ENCODE peak calls at places on chromosomes 3 and 15, in seven cellular contexts. D is uterus; E is suprapubic skin; H is fibroblast of lung; C is ovary; J is CD8-positive, alpha-beta T cell; Y is OCI-LY7. Q is an unnamed sample. For H3K36me3, the result is how much of the 10 kb centered on the place peaks cover.

GRCh38 chr3:131036200-131036816 is 9.6 kb downstream of the NEK11 start:
- DNase-seq in D (no peak), J (no peak), C (no peak), E (no peak), Y (no peak), H (peak), Q (no peak)

GRCh38 chr15:27268923-27269322 is 297.9 kb downstream of the GABRG3 start:
- DNase-seq in Y (no peak), J (no peak), E (no peak), H (peak), D (no peak), C (no peak), Q (no peak)

GRCh38 chr3:12705981-12706380 is 42.1 kb upstream of the RAF1 start:
- DNase-seq in Y (no peak), D (no peak), E (no peak), H (peak), C (no peak), J (no peak), Q (no peak)

GRCh38 chr3:110859340-110859739 is 212.3 kb upstream of the NECTIN3 start:
- DNase-seq in H (no peak), C (no peak), Y (no peak), E (no peak), J (no peak), D (no peak), Q (no peak)

GRCh38 chr3:177487635-177488186 is 290.4 kb upstream of the TBL1XR1 start:
- DNase-seq in Y (no peak), C (no peak), H (peak), E (no peak), J (no peak), D (no peak), Q (no peak)

GRCh38 chr15:91940466-91941381 is 87.2 kb downstream of the SLCO3A1 start:
- DNase-seq in J (no peak), E (no peak), C (no peak), D (no peak), H (no peak), Y (no peak), Q (no peak)

GRCh38 chr3:5298453-5298852 is 110.9 kb downstream of the EDEM1 start:
- DNase-seq in D (no peak), Y (peak), H (no peak), E (no peak), J (no peak), C (no peak), Q (no peak)

GRCh38 chr3:119637679-119638525 is 22.5 kb downstream of the POPDC2 start:
- DNase-seq in J (no peak), D (no peak), E (peak), C (no peak), H (peak), Y (no peak), Q (no peak)

GRCh38 chr3:140384028-140384771 is 293.7 kb upstream of the TRIM42 start:
- DNase-seq in E (no peak), D (no peak), Y (no peak), J (no peak), C (peak), H (no peak), Q (peak)

GRCh38 chr15:33089878-33090757 is 104.4 kb downstream of the FMN1 start:
- DNase-seq in C (no peak), D (no peak), E (no peak), H (peak), J (no peak), Y (no peak), Q (no peak)

GRCh38 chr3:10722921-10723320 is 93.1 kb upstream of the SLC6A11 start:
- DNase-seq in C (no peak), Y (no peak), H (no peak), J (no peak), E (no peak), D (no peak), Q (no peak)

GRCh38 chr3:137766069-137766960 is 2.2 kb downstream of the SOX14 start:
- DNase-seq in J (no peak), H (no peak), E (no peak), D (no peak), C (no peak), Y (no peak), Q (no peak)

GRCh38 chr3:44987318-44987717 is 11.3 kb downstream of the EXOSC7 start:
- DNase-seq in Y (no peak), J (no peak), H (no peak), C (no peak), E (no peak), D (no peak), Q (no peak)

GRCh38 chr3:177079684-177080083 is 117.6 kb downstream of the TBL1XR1 start:
- DNase-seq in C (no peak), H (no peak), E (no peak), D (no peak), J (no peak), Y (no peak), Q (no peak)

GRCh38 chr15:73786518-73786917 is 33.4 kb upstream of the INSYN1 start:
- DNase-seq in C (peak), H (no peak), E (no peak), Y (no peak), J (no peak), D (no peak), Q (no peak)

GRCh38 chr3:10437272-10437994 is 68.0 kb downstream of the ATP2B2 start:
- DNase-seq in H (peak), C (no peak), J (peak), D (no peak), E (no peak), Y (no peak), Q (no peak)

GRCh38 chr3:157077565-157077991 is 82.4 kb downstream of the CCNL1 start:
- DNase-seq in Y (no peak), C (no peak), H (peak), E (no peak), J (no peak), D (no peak), Q (no peak)

GRCh38 chr3:164465172-164465571 is 613.1 kb downstream of the SI start:
- DNase-seq in Y (no peak), C (no peak), H (peak), E (no peak), J (no peak), D (no peak), Q (no peak)

GRCh38 chr3:149579838-149580542 is 77.8 kb downstream of the WWTR1 start:
- DNase-seq in D (no peak), C (no peak), J (no peak), E (no peak), H (peak), Y (no peak), Q (no peak)

GRCh38 chr15:99434506-99435137 is 131.2 kb upstream of the MEF2A start:
- DNase-seq in J (no peak), E (peak), C (peak), D (peak), Y (no peak), H (no peak), Q (no peak)

GRCh38 chr3:118987466-118987865 is 47.2 kb downstream of the IGSF11 start:
- DNase-seq in H (peak), D (no peak), J (no peak), E (no peak), Y (no peak), C (peak), Q (peak)

GRCh38 chr3:57796261-57796660 is 40.2 kb downstream of the SLMAP start:
- DNase-seq in D (no peak), J (no peak), C (no peak), H (no peak), E (no peak), Y (no peak), Q (no peak)

GRCh38 chr3:15513810-15514662 is 7.5 kb downstream of the COLQ start:
- DNase-seq in H (no peak), C (no peak), E (no peak), J (no peak), Y (no peak), D (no peak), Q (no peak)

GRCh38 chr3:53146319-53146868 is 14.6 kb upstream of the PRKCD start:
- DNase-seq in J (no peak), C (no peak), E (no peak), Y (no peak), D (no peak), H (no peak), Q (peak)

GRCh38 chr3:102790742-102791141 is 355.9 kb downstream of the ZPLD1 start:
- DNase-seq in D (no peak), J (no peak), C (no peak), H (peak), Y (no peak), E (no peak), Q (no peak)

GRCh38 chr3:38029400-38030125 is at the start of gene PLCD1:
- DNase-seq in E (peak), Y (no peak), H (peak), J (peak), C (peak), D (peak), Q (peak)

GRCh38 chr15:82540055-82540983 is at the start of gene RPS17:
- DNase-seq in Y (peak), C (peak), H (peak), D (peak), E (peak), J (peak), Q (peak)

GRCh38 chr3:107404727-107405519 is 27.7 kb downstream of the CCDC54 start:
- DNase-seq in J (no peak), D (no peak), E (no peak), H (peak), Y (no peak), C (no peak), Q (no peak)

GRCh38 chr3:50264389-50264963 is 4.5 kb upstream of the SEMA3B start:
- DNase-seq in H (peak), C (peak), J (no peak), E (no peak), Y (no peak), D (peak), Q (peak)

GRCh38 chr3:191282262-191283215 is 46.7 kb upstream of the CCDC50 start:
- DNase-seq in E (no peak), H (peak), C (no peak), J (no peak), Y (no peak), D (no peak), Q (no peak)

GRCh38 chr15:62338497-62338896 is 173.4 kb upstream of the C2CD4B start:
- DNase-seq in D (no peak), Y (no peak), E (no peak), C (no peak), H (no peak), J (no peak), Q (no peak)

GRCh38 chr3:43526956-43527355 is 94.9 kb downstream of the ANO10 start:
- DNase-seq in E (no peak), C (no peak), D (no peak), H (no peak), Y (no peak), J (no peak), Q (no peak)

GRCh38 chr3:136366289-136366688 is 116.1 kb downstream of the PCCB start:
- DNase-seq in H (peak), E (no peak), Y (no peak), J (no peak), C (no peak), D (no peak), Q (no peak)

GRCh38 chr3:121490161-121490560 is 55.6 kb downstream of the POLQ start:
- DNase-seq in Y (no peak), H (no peak), E (no peak), J (no peak), D (no peak), C (no peak), Q (no peak)

GRCh38 chr3:186237915-186238314 is 124.1 kb downstream of the DGKG start:
- DNase-seq in E (no peak), H (no peak), Y (no peak), J (no peak), C (no peak), D (no peak), Q (no peak)

GRCh38 chr3:186247821-186248814 is 113.9 kb downstream of the DGKG start:
- DNase-seq in C (no peak), E (no peak), J (no peak), Y (no peak), D (no peak), H (peak), Q (no peak)

GRCh38 chr3:186236357-186237020 is 125.5 kb downstream of the DGKG start:
- DNase-seq in D (no peak), J (no peak), C (no peak), H (peak), E (no peak), Y (peak), Q (no peak)

GRCh38 chr3:186239321-186239720 is 122.7 kb downstream of the DGKG start:
- DNase-seq in H (peak), J (no peak), C (no peak), Y (no peak), D (no peak), E (no peak), Q (no peak)

GRCh38 chr3:186241910-186242821 is 119.9 kb downstream of the DGKG start:
- DNase-seq in C (peak), D (peak), Y (peak), J (peak), H (peak), E (no peak), Q (peak)
- H3K27ac ChIP-seq in C (no peak), D (no peak), Y (no peak), J (no peak), H (peak), E (no peak), Q (peak)

DNA sequence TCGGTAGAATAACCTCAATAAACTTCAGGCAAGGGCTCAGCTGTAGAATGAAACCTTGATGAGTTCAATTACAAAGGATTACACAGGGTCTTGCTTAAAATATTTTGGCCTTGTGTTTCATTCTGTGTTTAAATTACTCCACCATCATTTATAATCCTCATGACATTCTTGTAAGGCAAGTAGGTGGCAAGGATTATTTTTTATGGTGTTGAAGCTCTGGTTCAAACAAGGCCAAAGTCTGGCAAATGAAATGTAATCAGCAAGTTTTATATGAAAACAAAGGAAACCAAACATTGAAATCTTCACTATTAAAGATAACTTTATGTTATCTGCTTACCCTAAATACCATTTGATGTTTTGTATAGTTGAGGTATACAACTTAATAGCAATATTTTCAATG is 221.3 kb upstream of the HES1 start:
- DNase-seq in Y (no peak), D (no peak), H (no peak), C (no peak), E (no peak), J (no peak), Q (no peak)
- H3K36me3 ChIP-seq in Y (under half), D (under half), H (under half), C (under half), E (under half), J (under half), Q (under half)

DNA sequence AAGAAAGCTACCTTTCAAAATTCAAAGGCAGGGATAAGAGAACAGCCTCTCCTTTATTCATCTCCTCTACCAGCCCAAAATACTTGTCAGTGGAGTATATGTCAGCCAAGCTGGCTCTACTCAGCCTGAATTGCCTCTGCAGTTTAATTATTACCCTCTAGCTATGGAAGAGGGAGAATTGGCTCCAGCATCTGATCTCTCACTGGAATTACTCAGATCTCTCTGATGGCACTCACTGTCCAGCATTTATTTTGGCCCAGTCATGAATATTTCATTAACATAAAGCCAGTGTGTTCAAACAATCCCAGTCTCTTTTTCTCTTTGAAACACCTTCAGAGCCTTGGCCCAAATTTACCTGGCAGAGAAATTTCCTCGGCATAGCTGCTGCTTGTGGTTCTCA is 58.6 kb upstream of the TMEM108 start:
- DNase-seq in C (no peak), J (no peak), H (no peak), D (no peak), Y (no peak), E (no peak), Q (no peak)
- TF ChIP-seq CTCF in C (no peak), J (no peak), H (no peak), D (no peak), Y (no peak), E (no peak), Q (no peak)

DNA sequence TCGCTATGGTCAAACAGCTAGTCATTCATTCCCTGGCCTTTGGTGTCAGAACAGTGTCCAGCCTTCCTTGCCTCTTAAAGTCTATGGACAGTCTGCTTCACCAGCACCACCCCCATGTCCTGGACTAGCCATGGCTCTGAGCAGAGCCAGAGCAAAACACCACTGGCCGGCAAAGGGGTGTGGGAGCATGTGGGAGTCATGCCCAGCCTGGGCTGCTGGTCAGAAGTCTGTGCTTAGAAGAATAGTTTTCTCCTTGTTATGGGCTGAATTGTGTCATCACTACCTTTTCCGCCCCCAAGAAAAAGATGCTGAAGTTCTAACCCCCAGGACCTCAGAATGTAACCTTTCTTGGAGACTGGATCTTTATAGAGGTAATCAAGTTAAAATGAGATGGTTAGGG is 132.9 kb upstream of the LPP start:
- DNase-seq in E (no peak), H (peak), D (no peak), J (no peak), C (no peak), Y (no peak), Q (no peak)
- H3K27ac ChIP-seq in E (no peak), H (no peak), D (no peak), J (no peak), C (no peak), Y (no peak), Q (no peak)

GRCh38 chr15:79874242-79874641 is 22.6 kb downstream of the MTHFS start:
- DNase-seq in E (no peak), J (no peak), Y (no peak), D (no peak), H (peak), C (no peak), Q (peak)
- H3K36me3 ChIP-seq in E (under half), J (under half), Y (half or more), D (under half), H (under half), C (under half), Q (under half)

DNA sequence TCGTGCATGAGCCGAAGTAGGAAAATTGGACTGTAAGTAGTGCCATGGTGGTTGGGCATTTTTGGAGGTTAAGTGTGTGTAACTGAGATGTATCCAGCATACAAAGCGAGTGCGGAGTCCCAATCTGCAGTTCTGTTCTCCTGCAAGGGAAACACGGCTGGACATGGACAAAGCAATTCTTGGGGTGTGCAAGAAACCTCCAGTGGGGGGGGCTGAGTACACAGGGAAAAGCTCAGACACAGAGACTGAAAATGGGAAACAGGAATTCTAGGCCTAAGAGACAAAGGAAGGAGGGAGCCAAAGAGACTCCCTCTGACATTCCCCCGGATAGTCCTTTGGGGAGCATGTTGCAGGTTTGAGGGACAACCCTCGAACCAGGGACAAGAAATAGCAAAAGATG is 83.2 kb upstream of the PLSCR4 start:
- DNase-seq in E (no peak), H (peak), J (no peak), D (peak), Y (no peak), C (peak), Q (no peak)
- TF ChIP-seq CTCF in E (no peak), H (peak), J (no peak), D (peak), Y (no peak), C (no peak), Q (no peak)

GRCh38 chr3:47310391-47310790 is 27.6 kb downstream of the KLHL18 start:
- DNase-seq in Y (no peak), H (no peak), C (no peak), D (no peak), E (no peak), J (no peak), Q (no peak)
- H3K27ac ChIP-seq in Y (no peak), H (no peak), C (no peak), D (no peak), E (no peak), J (no peak), Q (no peak)

GRCh38 chr15:79440355-79440908 is 8.3 kb downstream of the MINAR1 start:
- DNase-seq in Y (no peak), J (no peak), C (no peak), D (no peak), E (no peak), H (no peak), Q (no peak)
- H3K36me3 ChIP-seq in Y (under half), J (under half), C (under half), D (under half), E (under half), H (under half), Q (under half)

GRCh38 chr15:60737217-60737616 is 258.3 kb upstream of the ICE2 start:
- DNase-seq in H (no peak), Y (peak), J (no peak), D (no peak), C (no peak), E (no peak), Q (no peak)
- TF ChIP-seq CTCF in H (no peak), Y (peak), J (no peak), D (no peak), C (no peak), E (no peak), Q (no peak)